ENCODE peak calls at places on chromosomes 3 and 15, in nine cellular contexts. C, K, F, W, V, P, A, Q and I are unnamed samples. For H3K4me1, the result is how much of the 10 kb centered on the place peaks cover.

GRCh38 chr15:75130597-75131268 is 70.9 kb upstream of the C15orf39 start:
- DNase-seq in W (no peak), K (no peak), A (no peak), P (no peak), C (no peak), Q (no peak), F (no peak), V (no peak), I (no peak)

GRCh38 chr3:161422171-161422693 is 50.9 kb upstream of the SPTSSB start:
- DNase-seq in P (no peak), Q (no peak), K (no peak), C (no peak), W (no peak), F (no peak), V (no peak), A (no peak), I (no peak)

GRCh38 chr3:155282416-155283091 is 10.9 kb downstream of the STRIT1 start:
- DNase-seq in A (no peak), W (no peak), V (no peak), F (no peak), K (no peak), P (no peak), Q (no peak), C (no peak), I (no peak)

GRCh38 chr3:63051920-63052319 is 176.7 kb upstream of the CADPS start:
- DNase-seq in W (no peak), C (peak), P (no peak), A (no peak), K (no peak), V (no peak), Q (no peak), F (no peak), I (no peak)

GRCh38 chr15:67613708-67614107 is 71.2 kb downstream of the MAP2K5 start:
- DNase-seq in P (no peak), A (no peak), W (no peak), K (no peak), V (no peak), C (no peak), Q (no peak), F (no peak), I (no peak)

GRCh38 chr3:8629151-8630021 is 15.2 kb downstream of the SSUH2 start:
- DNase-seq in Q (peak), W (no peak), P (no peak), F (peak), A (peak), C (peak), V (peak), K (peak), I (peak)

GRCh38 chr3:52200981-52201679 is 3.2 kb downstream of the ALAS1 start:
- DNase-seq in V (no peak), Q (no peak), A (no peak), W (no peak), F (no peak), P (no peak), C (no peak), K (no peak), I (no peak)

GRCh38 chr3:124826703-124827102 is 60.5 kb downstream of the ITGB5 start:
- DNase-seq in K (no peak), F (peak), V (no peak), P (no peak), A (no peak), Q (no peak), C (no peak), W (no peak), I (no peak)

GRCh38 chr3:111237906-111238305 is 166.3 kb downstream of the NECTIN3 start:
- DNase-seq in F (no peak), C (no peak), P (no peak), V (no peak), Q (no peak), K (no peak), A (no peak), W (no peak), I (no peak)

GRCh38 chr3:194404365-194405140 is 5.5 kb upstream of the GP5 start:
- DNase-seq in P (no peak), C (peak), A (no peak), K (no peak), Q (peak), F (peak), V (no peak), W (no peak), I (no peak)

GRCh38 chr15:50881121-50882048 is 27.1 kb upstream of the AP4E1 start:
- DNase-seq in Q (no peak), V (no peak), F (peak), K (no peak), P (no peak), C (no peak), W (no peak), A (no peak), I (no peak)

GRCh38 chr15:37057831-37058230 is 42.5 kb downstream of the MEIS2 start:
- DNase-seq in C (no peak), P (no peak), K (no peak), W (no peak), A (no peak), V (no peak), Q (no peak), F (no peak), I (no peak)

GRCh38 chr3:8443829-8444791 is 57.5 kb upstream of the LMCD1 start:
- DNase-seq in V (peak), P (no peak), A (peak), C (peak), Q (peak), W (peak), K (peak), F (peak), I (peak)

GRCh38 chr15:80241508-80241907 is 10.5 kb downstream of the CTXND1 start:
- DNase-seq in W (no peak), A (no peak), F (no peak), C (no peak), K (no peak), V (no peak), P (no peak), Q (no peak), I (peak)

GRCh38 chr15:37102315-37103021 is 2.1 kb upstream of the MEIS2 start:
- DNase-seq in K (no peak), V (no peak), F (no peak), Q (peak), W (no peak), P (no peak), C (no peak), A (no peak), I (no peak)

GRCh38 chr3:163622384-163622783 is 1455.9 kb downstream of the SI start:
- DNase-seq in V (no peak), Q (peak), F (no peak), C (no peak), P (no peak), W (no peak), A (no peak), K (no peak), I (no peak)

GRCh38 chr3:57158813-57159678 is 6.1 kb downstream of the IL17RD start:
- DNase-seq in P (no peak), W (no peak), C (no peak), V (no peak), Q (no peak), K (no peak), A (no peak), F (peak), I (no peak)

GRCh38 chr3:36707623-36708409 is 56.5 kb downstream of the DCLK3 start:
- DNase-seq in P (no peak), A (no peak), W (no peak), F (peak), K (no peak), Q (peak), C (no peak), V (no peak), I (no peak)

DNA sequence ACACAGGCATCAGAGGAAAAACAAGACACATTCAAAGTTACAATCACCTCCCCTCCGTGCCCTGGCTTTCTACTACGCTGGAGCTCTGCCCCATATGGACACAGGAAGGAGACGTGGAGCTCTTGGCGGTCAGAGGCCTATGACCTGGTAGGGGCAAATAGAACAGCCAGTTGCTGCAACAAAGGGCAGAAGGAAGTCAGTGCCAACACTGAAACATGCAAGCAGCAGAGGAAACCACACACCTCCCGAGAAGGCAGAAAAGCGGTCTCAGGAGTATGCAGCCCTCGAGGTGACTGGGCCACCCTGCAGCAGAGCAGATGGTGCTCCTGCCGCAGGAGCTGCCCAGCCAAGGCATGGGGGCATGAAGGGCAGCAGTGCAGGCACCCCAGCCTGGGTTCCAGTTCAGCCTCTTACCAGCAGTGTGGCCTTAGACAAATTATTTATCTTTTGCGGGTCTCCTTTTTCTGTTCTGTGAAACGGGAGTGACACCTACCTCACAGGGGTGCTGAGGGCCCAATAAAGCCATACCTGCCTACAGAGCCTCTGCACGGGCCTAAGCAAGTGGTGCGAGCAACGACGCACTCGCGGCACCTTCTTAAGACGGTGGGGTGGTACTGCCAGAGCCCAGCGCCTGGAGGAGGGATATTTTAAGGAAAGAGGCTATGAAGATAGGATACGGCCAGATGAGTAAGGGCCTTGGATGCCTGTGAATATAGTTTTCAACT is 8.6 kb downstream of the ZXDC start:
- DNase-seq in A (no peak), F (no peak), P (no peak), W (no peak), Q (no peak), C (no peak), K (no peak), V (peak), I (no peak)
- H3K4me1 ChIP-seq in A (under half), F (under half), P (under half), W (half or more), Q (under half), C (under half), K (under half), V (under half), I (under half)

GRCh38 chr3:127261925-127262324 is 25.9 kb downstream of the PRR20G start:
- DNase-seq in C (no peak), W (no peak), P (no peak), K (no peak), A (no peak), F (no peak), Q (no peak), V (no peak), I (no peak)

GRCh38 chr3:127258733-127259132 is 29.1 kb downstream of the PRR20G start:
- DNase-seq in Q (no peak), K (no peak), F (no peak), P (no peak), W (no peak), V (no peak), C (no peak), A (no peak), I (no peak)

GRCh38 chr3:127262533-127262932 is 25.3 kb downstream of the PRR20G start:
- DNase-seq in F (no peak), Q (no peak), A (no peak), K (no peak), P (no peak), W (no peak), V (no peak), C (no peak), I (no peak)

GRCh38 chr3:127259882-127260281 is 28.0 kb downstream of the PRR20G start:
- DNase-seq in K (no peak), A (no peak), W (no peak), P (no peak), V (no peak), C (no peak), F (no peak), Q (no peak), I (no peak)

DNA sequence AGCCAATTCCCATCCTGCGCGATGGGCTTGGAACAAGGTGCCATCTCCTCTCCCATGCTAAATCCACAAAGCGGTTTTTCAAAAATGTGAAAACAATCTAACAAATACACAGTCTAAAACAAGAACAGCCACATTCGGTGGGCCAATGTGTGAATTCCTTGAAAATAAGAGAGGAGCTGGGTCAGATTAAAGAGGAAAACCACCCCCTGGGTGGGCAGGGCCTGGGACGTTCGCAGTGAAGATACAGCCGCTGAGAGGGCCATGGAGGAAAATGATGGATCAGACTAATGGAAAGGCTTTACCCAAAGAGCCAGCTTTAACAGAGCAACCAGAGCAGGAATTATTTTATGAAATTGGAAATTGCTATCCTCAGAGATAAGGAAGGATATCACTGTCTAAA is 27.4 kb downstream of the PRR20G start:
- DNase-seq in C (no peak), V (no peak), A (no peak), F (no peak), Q (no peak), K (no peak), W (no peak), P (no peak), I (no peak)
- TF ChIP-seq CTCF in C (no peak), V (no peak), A (no peak), F (no peak), Q (no peak), K (no peak), W (no peak), P (no peak), I (no peak)

GRCh38 chr15:32825219-32825618 is 107.4 kb downstream of the GREM1 start:
- DNase-seq in A (no peak), F (no peak), Q (no peak), W (no peak), K (no peak), P (no peak), V (no peak), C (no peak), I (no peak)

GRCh38 chr15:32829441-32829840 is 111.6 kb downstream of the GREM1 start:
- DNase-seq in P (no peak), V (no peak), F (no peak), K (no peak), A (no peak), Q (no peak), W (no peak), C (no peak), I (no peak)

GRCh38 chr15:32824777-32825176 is 107.0 kb downstream of the GREM1 start:
- DNase-seq in A (no peak), W (no peak), K (no peak), P (no peak), C (no peak), Q (peak), V (no peak), F (peak), I (no peak)

GRCh38 chr15:32828507-32829186 is 110.8 kb downstream of the GREM1 start:
- DNase-seq in W (no peak), K (no peak), V (no peak), A (no peak), P (no peak), C (no peak), F (no peak), Q (peak), I (no peak)

GRCh38 chr15:32826685-32827084 is 108.9 kb downstream of the GREM1 start:
- DNase-seq in A (no peak), W (no peak), V (no peak), C (no peak), P (no peak), Q (peak), F (no peak), K (no peak), I (no peak)
- H3K4me1 ChIP-seq in A (under half), W (under half), V (under half), C (under half), P (under half), Q (half or more), F (under half), K (under half), I (under half)

GRCh38 chr3:64575211-64575844 is 112.5 kb downstream of the ADAMTS9 start:
- DNase-seq in Q (peak), K (no peak), A (no peak), C (no peak), F (peak), V (no peak), W (no peak), P (no peak), I (no peak)
- TF ChIP-seq CTCF in Q (peak), K (peak), A (no peak), C (peak), F (peak), V (peak), W (peak), P (no peak), I (no peak)

DNA sequence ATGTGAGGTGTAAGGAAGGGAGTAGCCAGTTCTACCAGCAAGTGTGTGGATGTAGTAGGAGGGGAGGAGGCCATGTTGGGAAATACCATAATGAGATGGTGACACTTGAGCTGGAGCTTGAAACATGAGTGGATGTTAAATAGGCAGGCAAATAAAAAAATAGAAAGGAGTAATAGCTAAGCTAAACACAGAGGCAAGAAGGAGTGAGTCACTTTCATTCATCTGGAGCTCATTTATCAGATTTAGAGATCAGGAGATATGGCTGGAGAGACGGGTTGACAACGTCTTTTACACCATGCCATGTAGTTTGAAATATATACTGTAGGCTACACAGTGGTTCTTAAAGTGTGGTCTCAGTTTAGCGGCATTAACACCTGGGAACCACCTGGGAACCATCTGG is 390.5 kb downstream of the DIPK2A start:
- DNase-seq in P (no peak), F (peak), Q (no peak), C (no peak), K (no peak), A (no peak), V (no peak), W (no peak), I (no peak)
- H3K4me1 ChIP-seq in P (under half), F (under half), Q (under half), C (under half), K (under half), A (under half), V (under half), W (under half), I (under half)

DNA sequence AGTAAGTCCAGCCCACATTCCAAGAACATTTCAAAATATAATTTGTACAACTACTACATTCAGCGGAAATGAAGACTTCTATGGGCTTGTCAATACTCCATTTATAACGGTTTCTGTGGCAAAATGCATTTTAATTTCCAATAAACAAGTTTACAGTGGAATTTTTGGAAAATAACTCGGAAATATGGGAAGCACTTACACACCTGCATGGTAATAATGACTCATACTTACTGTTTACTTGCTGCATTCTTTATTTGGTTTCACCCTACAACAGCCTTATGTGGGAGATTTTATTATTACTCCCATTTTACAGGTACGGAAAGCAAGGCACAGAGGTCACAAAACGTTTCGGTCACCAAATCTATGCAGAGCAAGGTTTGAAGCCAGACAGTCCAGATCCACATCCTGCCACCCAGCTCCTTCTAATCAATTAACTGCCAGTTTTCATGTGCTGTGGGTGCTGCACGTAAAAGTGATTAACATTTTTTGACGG is 62.4 kb downstream of the LDHAL6B start:
- DNase-seq in C (no peak), A (no peak), P (no peak), W (no peak), K (no peak), F (peak), Q (no peak), V (no peak), I (no peak)
- TF ChIP-seq CTCF in C (no peak), A (no peak), P (no peak), W (no peak), K (no peak), F (no peak), Q (no peak), V (no peak), I (no peak)

GRCh38 chr15:92896543-92896942 is 3.6 kb upstream of the CHD2 start:
- DNase-seq in K (no peak), P (no peak), C (no peak), W (no peak), F (no peak), A (no peak), Q (no peak), V (no peak), I (no peak)
- H3K4me1 ChIP-seq in K (half or more), P (under half), C (under half), W (half or more), F (under half), A (under half), Q (under half), V (half or more), I (under half)

DNA sequence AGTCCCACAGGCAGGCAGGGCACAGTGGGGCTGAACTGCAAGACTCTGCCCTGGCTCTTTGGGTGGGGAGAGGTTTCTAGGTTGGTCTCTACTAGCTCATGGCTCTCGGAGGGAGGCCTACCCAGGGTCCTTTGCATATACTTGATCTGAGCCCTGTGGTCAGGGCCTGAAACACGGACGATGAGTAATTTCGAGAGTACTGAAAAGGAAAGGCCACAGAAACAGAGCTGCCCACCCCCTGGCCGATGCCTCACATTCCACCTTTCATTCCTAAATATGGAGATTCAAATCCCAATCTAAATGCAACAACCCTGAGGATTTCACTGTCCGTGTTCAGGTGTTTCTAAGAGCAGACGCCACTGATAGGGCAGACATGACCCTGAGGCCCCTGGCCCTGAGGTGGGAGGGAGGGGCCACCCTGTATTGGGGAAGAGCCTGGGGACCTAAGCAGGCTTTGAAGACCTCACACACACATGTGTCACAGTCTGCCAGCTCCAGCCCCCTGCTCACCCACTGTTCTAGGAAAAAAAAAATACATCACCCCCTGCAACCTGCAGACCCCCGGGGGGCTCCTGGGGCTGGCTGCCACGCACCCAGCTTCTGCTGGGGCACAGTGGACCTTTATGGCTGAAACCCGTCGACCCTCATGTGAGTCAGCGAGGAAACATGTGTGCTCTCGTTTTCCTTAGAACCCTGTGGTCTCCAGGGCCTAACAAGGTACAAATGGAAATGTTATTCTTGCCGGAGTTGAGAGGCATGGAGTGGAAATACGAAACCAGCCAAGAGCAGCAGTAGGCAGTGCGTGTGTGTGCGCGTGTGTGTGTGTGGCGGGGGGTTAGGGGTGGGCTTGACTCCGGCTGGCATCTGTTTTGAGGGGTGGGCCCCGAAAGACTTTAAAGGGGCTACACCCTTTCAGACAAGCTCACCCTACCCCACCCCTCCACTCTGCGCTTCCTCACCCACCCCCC is 112.7 kb downstream of the CHSY1 start:
- DNase-seq in C (no peak), K (no peak), V (no peak), Q (no peak), W (no peak), A (no peak), F (no peak), P (no peak), I (no peak)
- TF ChIP-seq CTCF in C (no peak), K (no peak), V (no peak), Q (no peak), W (no peak), A (no peak), F (no peak), P (no peak), I (no peak)

DNA sequence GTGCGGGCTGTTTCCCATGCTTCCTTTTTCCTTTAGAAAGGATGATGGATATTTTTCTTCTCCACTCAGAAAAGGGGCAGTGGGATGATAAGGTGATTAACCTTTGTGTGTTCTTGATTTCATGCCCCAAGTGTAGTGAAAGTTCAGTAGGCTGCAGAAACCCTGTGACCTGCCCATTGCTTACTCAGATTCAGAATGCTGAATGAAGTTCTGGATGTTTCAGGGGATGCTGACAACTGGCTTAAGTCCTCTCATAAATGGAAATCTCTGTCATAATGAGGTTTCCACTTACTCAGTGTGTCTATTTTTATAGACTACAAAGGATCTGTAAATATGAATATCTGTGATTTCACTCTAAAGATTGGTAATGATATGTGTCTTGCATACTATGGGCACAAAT is 471.3 kb upstream of the TPRG1 start:
- DNase-seq in C (no peak), F (no peak), Q (no peak), V (no peak), W (no peak), P (no peak), K (no peak), A (no peak), I (no peak)
- H3K4me1 ChIP-seq in C (under half), F (under half), Q (under half), V (half or more), W (under half), P (under half), K (under half), A (under half), I (under half)